ENCODE peak calls at places on chromosomes 4 and X, in four cellular contexts. R, X, U and W are unnamed samples.
A peak's percentile ranks its signal among the peaks of the same experiment; 100 is the strongest.

GRCh38 chrX:140346711-140347110 is 158.2 kb downstream of the SOX3 start:
- DNase-seq in R (no peak), X (no peak), U (no peak), W (no peak)

GRCh38 chrX:121298499-121298898 is 251.1 kb downstream of the GLUD2 start:
- DNase-seq in R (no peak), X (no peak), U (no peak), W (no peak)

GRCh38 chr4:163251204-163251603 is 81.2 kb downstream of the NPY1R start:
- DNase-seq in R (no peak), X (no peak), U (no peak), W (no peak)

GRCh38 chr4:6663596-6664393 is 23.3 kb downstream of the MRFAP1 start:
- DNase-seq in R (no peak), X (no peak), U (peak; percentile 34), W (no peak)

GRCh38 chr4:118954246-118954645 is 65.6 kb downstream of the SYNPO2 start:
- DNase-seq in R (no peak), X (no peak), U (no peak), W (no peak)

GRCh38 chr4:95537181-95537580 is 11.6 kb downstream of the UNC5C start:
- DNase-seq in R (no peak), X (no peak), U (no peak), W (no peak)

GRCh38 chr4:153931804-153932203 is 142.9 kb upstream of the SFRP2 start:
- DNase-seq in R (no peak), X (no peak), U (no peak), W (no peak)

GRCh38 chrX:133999013-133999705 is 13.8 kb upstream of the GPC3 start:
- DNase-seq in R (no peak), X (no peak), U (no peak), W (no peak)

GRCh38 chr4:182449186-182449880 is 206.1 kb downstream of the TENM3 start:
- DNase-seq in R (no peak), X (no peak), U (no peak), W (peak; percentile 50)

GRCh38 chrX:109310031-109310430 is 171.9 kb downstream of the GUCY2F start:
- DNase-seq in R (no peak), X (peak; percentile 39), U (no peak), W (no peak)

GRCh38 chr4:99285387-99285786 is 5.4 kb downstream of the ADH1A start:
- DNase-seq in R (no peak), X (no peak), U (no peak), W (no peak)

GRCh38 chr4:186144180-186144579 is 39.7 kb downstream of the FAM149A start:
- DNase-seq in R (peak; percentile 14), X (no peak), U (no peak), W (no peak)

GRCh38 chrX:104660092-104660491 is 94.1 kb downstream of the IL1RAPL2 start:
- DNase-seq in R (no peak), X (no peak), U (no peak), W (no peak)